ENCODE peak calls at places on chromosomes 11 and 22, in four cellular contexts. One of them, this sample, is unnamed.

GRCh38 chr22:46895753-46896152 is 133.3 kb downstream of the TBC1D22A start:
- DNase-seq in mammary epithelial cell: no peak
- DNase-seq in neural progenitor cell: no peak
- DNase-seq in CD8-positive, alpha-beta T cell: no peak
- DNase-seq in this sample: no peak

GRCh38 chr11:31826530-31827438 is 15.7 kb upstream of the PAX6 start:
- DNase-seq in neural progenitor cell: peak; percentile 71
- DNase-seq in mammary epithelial cell: no peak
- DNase-seq in CD8-positive, alpha-beta T cell: no peak
- DNase-seq in this sample: no peak

GRCh38 chr11:29258411-29258810 is 758.4 kb downstream of the KCNA4 start:
- DNase-seq in mammary epithelial cell: no peak
- DNase-seq in CD8-positive, alpha-beta T cell: no peak
- DNase-seq in neural progenitor cell: no peak
- DNase-seq in this sample: no peak

GRCh38 chr22:30809086-30809485 is 114.4 kb downstream of the OSBP2 start:
- DNase-seq in mammary epithelial cell: peak; percentile 75
- DNase-seq in neural progenitor cell: no peak
- DNase-seq in CD8-positive, alpha-beta T cell: no peak
- DNase-seq in this sample: no peak

GRCh38 chr22:50704510-50705218 is 32.0 kb downstream of the SHANK3 start:
- DNase-seq in neural progenitor cell: no peak
- DNase-seq in mammary epithelial cell: no peak
- DNase-seq in CD8-positive, alpha-beta T cell: no peak
- DNase-seq in this sample: no peak

GRCh38 chr11:122843281-122844150 is 5.2 kb downstream of the CRTAM start:
- DNase-seq in mammary epithelial cell: no peak
- DNase-seq in CD8-positive, alpha-beta T cell: peak; percentile 77
- DNase-seq in neural progenitor cell: no peak
- DNase-seq in this sample: peak; percentile 85

GRCh38 chr22:37263966-37264887 is 18.1 kb upstream of the CYTH4 start:
- DNase-seq in CD8-positive, alpha-beta T cell: no peak
- DNase-seq in mammary epithelial cell: no peak
- DNase-seq in neural progenitor cell: no peak
- DNase-seq in this sample: no peak

GRCh38 chr11:60777106-60777505 is 8.0 kb upstream of the MS4A10 start:
- DNase-seq in mammary epithelial cell: no peak
- DNase-seq in CD8-positive, alpha-beta T cell: no peak
- DNase-seq in neural progenitor cell: no peak
- DNase-seq in this sample: no peak

GRCh38 chr22:19137384-19138216 is 6.5 kb downstream of the TSSK2 start:
- DNase-seq in CD8-positive, alpha-beta T cell: no peak
- DNase-seq in mammary epithelial cell: no peak
- DNase-seq in neural progenitor cell: no peak
- DNase-seq in this sample: no peak

GRCh38 chr11:13150487-13150886 is 127.1 kb upstream of the BMAL1 start:
- DNase-seq in neural progenitor cell: no peak
- DNase-seq in CD8-positive, alpha-beta T cell: no peak
- DNase-seq in mammary epithelial cell: no peak
- DNase-seq in this sample: no peak

GRCh38 chr11:10694481-10695239 is 1.1 kb upstream of the IRAG1 start:
- DNase-seq in mammary epithelial cell: no peak
- DNase-seq in neural progenitor cell: no peak
- DNase-seq in CD8-positive, alpha-beta T cell: no peak
- DNase-seq in this sample: no peak

GRCh38 chr11:126695293-126695692 is 305.3 kb downstream of the KIRREL3 start:
- DNase-seq in mammary epithelial cell: no peak
- DNase-seq in neural progenitor cell: no peak
- DNase-seq in CD8-positive, alpha-beta T cell: no peak
- DNase-seq in this sample: no peak

GRCh38 chr22:27880778-27881394 is 38.2 kb downstream of the PITPNB start:
- DNase-seq in neural progenitor cell: peak; percentile 67
- DNase-seq in mammary epithelial cell: peak; percentile 54
- DNase-seq in CD8-positive, alpha-beta T cell: no peak
- DNase-seq in this sample: peak; percentile 29

GRCh38 chr11:16773981-16774710 is 35.7 kb downstream of the C11orf58 start:
- DNase-seq in mammary epithelial cell: no peak
- DNase-seq in CD8-positive, alpha-beta T cell: no peak
- DNase-seq in neural progenitor cell: no peak
- DNase-seq in this sample: no peak

GRCh38 chr22:38413085-38414008 is 41.7 kb downstream of the KCNJ4 start:
- DNase-seq in CD8-positive, alpha-beta T cell: peak; percentile 45
- DNase-seq in neural progenitor cell: no peak
- DNase-seq in mammary epithelial cell: no peak
- DNase-seq in this sample: peak; percentile 35

GRCh38 chr11:12258451-12258850 is 118.9 kb upstream of the PARVA start:
- DNase-seq in mammary epithelial cell: no peak
- DNase-seq in CD8-positive, alpha-beta T cell: no peak
- DNase-seq in neural progenitor cell: no peak
- DNase-seq in this sample: no peak

GRCh38 chr11:80297808-80298460 is 857.1 kb upstream of the TENM4 start:
- DNase-seq in mammary epithelial cell: peak; percentile 67
- DNase-seq in neural progenitor cell: no peak
- DNase-seq in CD8-positive, alpha-beta T cell: no peak
- DNase-seq in this sample: no peak

GRCh38 chr11:32893091-32893946 is 708 bp downstream of the QSER1 start:
- DNase-seq in CD8-positive, alpha-beta T cell: peak; percentile 66
- DNase-seq in neural progenitor cell: peak; percentile 92
- DNase-seq in mammary epithelial cell: peak; percentile 27
- DNase-seq in this sample: peak; percentile 71

GRCh38 chr11:123438191-123438627 is 8.1 kb downstream of the GRAMD1B start:
- DNase-seq in mammary epithelial cell: no peak
- DNase-seq in neural progenitor cell: peak; percentile 64
- DNase-seq in CD8-positive, alpha-beta T cell: no peak
- DNase-seq in this sample: peak; percentile 31

GRCh38 chr11:45285931-45286632 is at the start of gene SYT13:
- DNase-seq in mammary epithelial cell: no peak
- DNase-seq in neural progenitor cell: peak; percentile 90
- DNase-seq in CD8-positive, alpha-beta T cell: no peak
- DNase-seq in this sample: no peak

GRCh38 chr22:20009018-20009482 is 7.6 kb downstream of the ARVCF start:
- DNase-seq in CD8-positive, alpha-beta T cell: no peak
- DNase-seq in mammary epithelial cell: no peak
- DNase-seq in neural progenitor cell: no peak
- DNase-seq in this sample: no peak

GRCh38 chr22:36405671-36406070 is 17.9 kb upstream of the MYH9 start:
- DNase-seq in CD8-positive, alpha-beta T cell: peak; percentile 83
- DNase-seq in mammary epithelial cell: peak; percentile 63
- DNase-seq in neural progenitor cell: no peak
- DNase-seq in this sample: no peak

GRCh38 chr11:131663403-131664200 is 293.2 kb downstream of the NTM start:
- DNase-seq in CD8-positive, alpha-beta T cell: no peak
- DNase-seq in neural progenitor cell: no peak
- DNase-seq in mammary epithelial cell: no peak
- DNase-seq in this sample: no peak

GRCh38 chr11:123206671-123207421 is 11.8 kb upstream of the CLMP start:
- DNase-seq in CD8-positive, alpha-beta T cell: no peak
- DNase-seq in neural progenitor cell: peak; percentile 48
- DNase-seq in mammary epithelial cell: no peak
- DNase-seq in this sample: no peak

GRCh38 chr11:83374311-83374710 is 88.1 kb upstream of the CCDC90B start:
- DNase-seq in mammary epithelial cell: no peak
- DNase-seq in CD8-positive, alpha-beta T cell: no peak
- DNase-seq in neural progenitor cell: no peak
- DNase-seq in this sample: no peak

GRCh38 chr22:29268511-29269229 is 602 bp downstream of the EWSR1 start:
- DNase-seq in neural progenitor cell: peak; percentile 86
- DNase-seq in CD8-positive, alpha-beta T cell: no peak
- DNase-seq in mammary epithelial cell: peak; percentile 26
- DNase-seq in this sample: peak; percentile 69

GRCh38 chr11:5345831-5346230 is 2.5 kb upstream of the OR51B5 start:
- DNase-seq in CD8-positive, alpha-beta T cell: no peak
- DNase-seq in neural progenitor cell: no peak
- DNase-seq in mammary epithelial cell: no peak
- DNase-seq in this sample: no peak

GRCh38 chr22:31048570-31048969 is 32.5 kb upstream of the SMTN start:
- DNase-seq in neural progenitor cell: no peak
- DNase-seq in CD8-positive, alpha-beta T cell: no peak
- DNase-seq in mammary epithelial cell: no peak
- DNase-seq in this sample: no peak

GRCh38 chr11:103486609-103487008 is 377.4 kb downstream of the DYNC2H1 start:
- DNase-seq in mammary epithelial cell: peak; percentile 11
- DNase-seq in neural progenitor cell: no peak
- DNase-seq in CD8-positive, alpha-beta T cell: no peak
- DNase-seq in this sample: no peak

GRCh38 chr22:17192186-17192585 is 27.0 kb downstream of the ADA2 start:
- DNase-seq in mammary epithelial cell: no peak
- DNase-seq in neural progenitor cell: no peak
- DNase-seq in CD8-positive, alpha-beta T cell: no peak
- DNase-seq in this sample: no peak

GRCh38 chr11:77473001-77473800 is 693 bp downstream of the PAK1 start:
- DNase-seq in CD8-positive, alpha-beta T cell: peak; percentile 73
- DNase-seq in neural progenitor cell: peak; percentile 75
- DNase-seq in mammary epithelial cell: peak; percentile 50
- DNase-seq in this sample: peak; percentile 46

This sample was measured in SJCRH30.